ENCODE peak calls at places on chromosomes 11 and 22, in four cellular contexts. One of them, this sample, is unnamed.
A peak's percentile ranks its signal among the peaks of the same experiment; 100 is the strongest.

GRCh38 chr11:702731-703461 is 3.1 kb upstream of the EPS8L2 start:
- DNase-seq in HT1080: peak; percentile 76
- DNase-seq in stromal cell of bone marrow: no peak
- DNase-seq in prostate gland: peak; percentile 53
- DNase-seq in this sample: no peak

GRCh38 chr22:30262917-30263741 is 3.5 kb downstream of the OSM start:
- DNase-seq in stromal cell of bone marrow: no peak
- DNase-seq in prostate gland: peak; percentile 52
- DNase-seq in HT1080: peak; percentile 56
- DNase-seq in this sample: peak; percentile 77

GRCh38 chr11:57480409-57481137 is 20.2 kb downstream of the RTN4RL2 start:
- DNase-seq in prostate gland: peak; percentile 26
- DNase-seq in stromal cell of bone marrow: no peak
- DNase-seq in HT1080: peak; percentile 64
- DNase-seq in this sample: peak; percentile 92

GRCh38 chr11:59669611-59670009 is 773 bp upstream of the PATL1 start:
- DNase-seq in prostate gland: peak; percentile 29
- DNase-seq in HT1080: no peak
- DNase-seq in stromal cell of bone marrow: no peak
- DNase-seq in this sample: peak; percentile 63

GRCh38 chr11:90220391-90220790 is 2.5 kb downstream of the CHORDC1 start:
- DNase-seq in prostate gland: no peak
- DNase-seq in stromal cell of bone marrow: peak; percentile 49
- DNase-seq in HT1080: peak; percentile 46
- DNase-seq in this sample: no peak

GRCh38 chr11:122267602-122268001 is 151.6 kb upstream of the BLID start:
- DNase-seq in HT1080: peak; percentile 65
- DNase-seq in stromal cell of bone marrow: no peak
- DNase-seq in prostate gland: no peak
- DNase-seq in this sample: peak; percentile 89

GRCh38 chr11:17352925-17353227 is 1.3 kb downstream of the NCR3LG1 start:
- DNase-seq in HT1080: no peak
- DNase-seq in prostate gland: peak; percentile 36
- DNase-seq in stromal cell of bone marrow: no peak
- DNase-seq in this sample: no peak

GRCh38 chr11:123065634-123066033 is 3.7 kb upstream of the HSPA8 start:
- DNase-seq in stromal cell of bone marrow: peak; percentile 23
- DNase-seq in prostate gland: no peak
- DNase-seq in HT1080: no peak
- DNase-seq in this sample: no peak

GRCh38 chr22:38578505-38578904 is 8.5 kb upstream of the DMC1 start:
- DNase-seq in prostate gland: no peak
- DNase-seq in HT1080: no peak
- DNase-seq in stromal cell of bone marrow: no peak
- DNase-seq in this sample: no peak

GRCh38 chr11:12377106-12377823 is at the start of gene PARVA:
- DNase-seq in HT1080: peak; percentile 72
- DNase-seq in prostate gland: peak; percentile 44
- DNase-seq in stromal cell of bone marrow: peak; percentile 63
- DNase-seq in this sample: peak; percentile 95

GRCh38 chr11:123672568-123672967 is 18.1 kb upstream of the SCN3B start:
- DNase-seq in prostate gland: no peak
- DNase-seq in HT1080: no peak
- DNase-seq in stromal cell of bone marrow: no peak
- DNase-seq in this sample: no peak

GRCh38 chr11:117072517-117073218 is 25.6 kb downstream of the SIK3 start:
- DNase-seq in prostate gland: no peak
- DNase-seq in HT1080: peak; percentile 95
- DNase-seq in stromal cell of bone marrow: peak; percentile 89
- DNase-seq in this sample: peak; percentile 94

GRCh38 chr11:59728913-59729312 is 15.3 kb upstream of the OR10V1 start:
- DNase-seq in prostate gland: no peak
- DNase-seq in stromal cell of bone marrow: no peak
- DNase-seq in HT1080: peak; percentile 58
- DNase-seq in this sample: no peak

GRCh38 chr11:109423114-109423859 is 1.3 kb downstream of the C11orf87 start:
- DNase-seq in HT1080: peak; percentile 31
- DNase-seq in prostate gland: no peak
- DNase-seq in stromal cell of bone marrow: no peak
- DNase-seq in this sample: peak; percentile 40

GRCh38 chr11:66112041-66112491 is 42.0 kb downstream of the PACS1 start:
- DNase-seq in prostate gland: no peak
- DNase-seq in stromal cell of bone marrow: no peak
- DNase-seq in HT1080: no peak
- DNase-seq in this sample: peak; percentile 70

GRCh38 chr11:104624021-104624420 is 274.2 kb downstream of the CASP12 start:
- DNase-seq in HT1080: peak; percentile 8
- DNase-seq in prostate gland: no peak
- DNase-seq in stromal cell of bone marrow: no peak
- DNase-seq in this sample: no peak

GRCh38 chr11:116434986-116435385 is 337.8 kb downstream of the BUD13 start:
- DNase-seq in prostate gland: no peak
- DNase-seq in HT1080: no peak
- DNase-seq in stromal cell of bone marrow: no peak
- DNase-seq in this sample: no peak

GRCh38 chr11:60957188-60957587 is 5.2 kb upstream of the SLC15A3 start:
- DNase-seq in HT1080: peak; percentile 11
- DNase-seq in prostate gland: no peak
- DNase-seq in stromal cell of bone marrow: peak; percentile 42
- DNase-seq in this sample: no peak

GRCh38 chr11:35712533-35712932 is 50.0 kb downstream of the TRIM44 start:
- DNase-seq in stromal cell of bone marrow: no peak
- DNase-seq in HT1080: no peak
- DNase-seq in prostate gland: no peak
- DNase-seq in this sample: no peak

GRCh38 chr11:36364551-36364950 is 68.5 kb downstream of the PRR5L start:
- DNase-seq in stromal cell of bone marrow: no peak
- DNase-seq in prostate gland: no peak
- DNase-seq in HT1080: peak; percentile 44
- DNase-seq in this sample: peak; percentile 28

GRCh38 chr11:126194121-126194543 is 17.3 kb downstream of the RPUSD4 start:
- DNase-seq in prostate gland: peak; percentile 28
- DNase-seq in HT1080: peak; percentile 16
- DNase-seq in stromal cell of bone marrow: no peak
- DNase-seq in this sample: peak; percentile 21

GRCh38 chr22:32558681-32559355 is 84.2 kb downstream of the FBXO7 start:
- DNase-seq in HT1080: peak; percentile 95
- DNase-seq in prostate gland: peak; percentile 56
- DNase-seq in stromal cell of bone marrow: peak; percentile 84
- DNase-seq in this sample: no peak

GRCh38 chr11:17738350-17739207 is 4.0 kb downstream of the KCNC1 start:
- DNase-seq in stromal cell of bone marrow: no peak
- DNase-seq in prostate gland: no peak
- DNase-seq in HT1080: no peak
- DNase-seq in this sample: peak; percentile 69

GRCh38 chr22:22941831-22942510 is 54.4 kb downstream of the IGLL5 start:
- DNase-seq in HT1080: no peak
- DNase-seq in prostate gland: no peak
- DNase-seq in stromal cell of bone marrow: no peak
- DNase-seq in this sample: no peak

GRCh38 chr11:30725645-30726195 is 139.6 kb upstream of the MPPED2 start:
- DNase-seq in stromal cell of bone marrow: no peak
- DNase-seq in HT1080: no peak
- DNase-seq in prostate gland: no peak
- DNase-seq in this sample: no peak

GRCh38 chr11:11243790-11244469 is 109.1 kb downstream of the CSNK2A3 start:
- DNase-seq in prostate gland: no peak
- DNase-seq in stromal cell of bone marrow: no peak
- DNase-seq in HT1080: peak; percentile 10
- DNase-seq in this sample: peak; percentile 88

GRCh38 chr11:61546663-61547062 is 34.2 kb downstream of the SYT7 start:
- DNase-seq in prostate gland: no peak
- DNase-seq in stromal cell of bone marrow: no peak
- DNase-seq in HT1080: no peak
- DNase-seq in this sample: no peak

GRCh38 chr11:122104381-122104780 is 11.6 kb downstream of the BLID start:
- DNase-seq in prostate gland: no peak
- DNase-seq in HT1080: peak; percentile 66
- DNase-seq in stromal cell of bone marrow: no peak
- DNase-seq in this sample: no peak

This sample was measured in mesendoderm.